ENCODE peak calls at places on chromosomes 5 and 9, in seven cellular contexts. T is NCI-H2107; Z is GM12865; M is LoVo; E is effector memory CD8-positive, alpha-beta T cell; S is stomach; U is left colon. N is an unnamed sample.

GRCh38 chr5:103829585-103829984 is 267.0 kb upstream of the NUDT12 start:
- DNase-seq in S (no peak), M (no peak), E (no peak), T (no peak), Z (peak), U (no peak), N (no peak)

GRCh38 chr5:168295574-168296201 is 4.2 kb downstream of the WWC1 start:
- DNase-seq in Z (no peak), E (no peak), T (no peak), S (peak), U (no peak), M (peak), N (peak)

GRCh38 chr9:110048473-110048975 is 159.4 kb downstream of the C9orf152 start:
- DNase-seq in Z (peak), U (peak), T (no peak), S (peak), M (peak), E (peak), N (peak)

GRCh38 chr9:111483419-111483861 is 743 bp downstream of the ECPAS start:
- DNase-seq in U (no peak), M (peak), E (peak), S (no peak), T (no peak), Z (no peak), N (no peak)

GRCh38 chr5:56522169-56522568 is 289.0 kb upstream of the ANKRD55 start:
- DNase-seq in U (no peak), M (no peak), S (no peak), Z (no peak), E (no peak), T (no peak), N (no peak)

GRCh38 chr5:108258001-108258400 is 123.9 kb downstream of the FBXL17 start:
- DNase-seq in Z (no peak), U (no peak), E (no peak), T (no peak), M (no peak), S (no peak), N (no peak)

GRCh38 chr9:133396952-133397351 is 20.8 kb downstream of the STKLD1 start:
- DNase-seq in E (no peak), Z (no peak), U (no peak), T (no peak), S (no peak), M (no peak), N (no peak)

GRCh38 chr9:4596165-4596922 is 65.8 kb upstream of the PLPP6 start:
- DNase-seq in E (peak), U (no peak), S (no peak), T (no peak), M (no peak), Z (peak), N (no peak)

GRCh38 chr5:150117945-150118560 is 31.7 kb upstream of the CSF1R start:
- DNase-seq in E (no peak), M (no peak), T (no peak), Z (no peak), U (no peak), S (peak), N (no peak)

GRCh38 chr5:160542840-160543239 is 121.2 kb downstream of the PTTG1 start:
- DNase-seq in T (no peak), S (no peak), Z (no peak), M (no peak), E (no peak), U (no peak), N (no peak)

GRCh38 chr5:172311605-172312004 is 28.0 kb upstream of the UBTD2 start:
- DNase-seq in E (no peak), S (no peak), T (no peak), U (no peak), Z (no peak), M (no peak), N (no peak)

GRCh38 chr5:68418680-68419079 is 203.1 kb downstream of the PIK3R1 start:
- DNase-seq in Z (no peak), M (no peak), T (no peak), E (no peak), S (no peak), U (no peak), N (no peak)

GRCh38 chr5:97751556-97751955 is 568.5 kb upstream of the RIOK2 start:
- DNase-seq in T (no peak), Z (no peak), S (no peak), E (no peak), U (no peak), M (no peak), N (no peak)

GRCh38 chr5:178232124-178232919 is at the start of gene PHYKPL:
- DNase-seq in M (peak), T (no peak), S (peak), U (peak), E (peak), Z (peak), N (peak)

GRCh38 chr5:117299940-117300339 is 725.3 kb upstream of the SEMA6A start:
- DNase-seq in U (no peak), M (no peak), E (no peak), S (no peak), Z (no peak), T (no peak), N (no peak)

GRCh38 chr9:120619751-120620655 is 40.0 kb upstream of the CDK5RAP2 start:
- DNase-seq in U (peak), S (peak), M (peak), E (peak), T (peak), Z (peak), N (peak)

GRCh38 chr9:137959641-137960411 is 82.2 kb downstream of the CACNA1B start:
- DNase-seq in E (no peak), M (no peak), U (no peak), Z (no peak), S (peak), T (no peak), N (no peak)

GRCh38 chr5:115575167-115576070 is 26.9 kb downstream of the TICAM2 start:
- DNase-seq in T (no peak), S (no peak), U (no peak), M (no peak), Z (peak), E (no peak), N (peak)

GRCh38 chr5:84301535-84301934 is 83.1 kb downstream of the EDIL3 start:
- DNase-seq in S (no peak), T (no peak), E (no peak), Z (no peak), U (no peak), M (no peak), N (peak)

GRCh38 chr9:115694014-115694413 is 459.6 kb upstream of the PAPPA start:
- DNase-seq in U (no peak), E (no peak), S (no peak), M (no peak), Z (peak), T (no peak), N (peak)

GRCh38 chr5:112005533-112005926 is 248.5 kb upstream of the NREP start:
- DNase-seq in S (no peak), M (no peak), U (no peak), Z (no peak), T (no peak), E (no peak), N (no peak)

GRCh38 chr9:104258289-104259045 is 164.4 kb downstream of the SMC2 start:
- DNase-seq in E (no peak), S (no peak), Z (no peak), T (no peak), U (no peak), M (no peak), N (no peak)

GRCh38 chr5:23139338-23140171 is 286.4 kb upstream of the CDH12 start:
- DNase-seq in Z (peak), S (no peak), T (no peak), M (peak), U (no peak), E (no peak), N (peak)

GRCh38 chr9:95101326-95101725 is 216.2 kb downstream of the FANCC start:
- DNase-seq in S (no peak), E (no peak), Z (no peak), T (no peak), U (no peak), M (no peak), N (no peak)

GRCh38 chr5:163912023-163912422 is 406.6 kb downstream of the MAT2B start:
- DNase-seq in E (no peak), Z (no peak), T (no peak), S (no peak), U (no peak), M (no peak), N (no peak)

GRCh38 chr5:27191786-27192505 is 153.6 kb upstream of the CDH9 start:
- DNase-seq in U (no peak), M (no peak), T (no peak), Z (no peak), E (no peak), S (no peak), N (peak)

GRCh38 chr5:166363071-166363470 is 1928.4 kb upstream of the WWC1 start:
- DNase-seq in U (no peak), M (no peak), Z (no peak), T (no peak), S (no peak), E (no peak), N (no peak)